ENCODE peak calls at places on chromosomes 11 and 22, in eight cellular contexts. One of them, this sample, is unnamed. For H3K36me3, the result is how much of the 10 kb centered on the place peaks cover.

GRCh38 chr11:5345831-5346230 is 2.5 kb upstream of the OR51B5 start:
- DNase-seq in stomach: no peak
- DNase-seq in breast epithelium: no peak
- DNase-seq in suprapubic skin: no peak
- DNase-seq in prostate gland: no peak
- DNase-seq in vagina: no peak
- DNase-seq in esophagus muscularis mucosa: no peak
- DNase-seq in spleen: no peak
- DNase-seq in this sample: no peak

GRCh38 chr11:69012092-69013008 is 696 bp downstream of the MRGPRF start:
- DNase-seq in stomach: no peak
- DNase-seq in breast epithelium: no peak
- DNase-seq in suprapubic skin: no peak
- DNase-seq in prostate gland: no peak
- DNase-seq in vagina: no peak
- DNase-seq in esophagus muscularis mucosa: no peak
- DNase-seq in spleen: peak
- DNase-seq in this sample: no peak

GRCh38 chr11:117582491-117582890 is 214.5 kb downstream of the DSCAML1 start:
- DNase-seq in stomach: no peak
- DNase-seq in breast epithelium: no peak
- DNase-seq in suprapubic skin: no peak
- DNase-seq in prostate gland: no peak
- DNase-seq in vagina: no peak
- DNase-seq in esophagus muscularis mucosa: no peak
- DNase-seq in spleen: peak
- DNase-seq in this sample: no peak

GRCh38 chr22:36762687-36763260 is 13.1 kb downstream of the IFT27 start:
- DNase-seq in stomach: no peak
- DNase-seq in breast epithelium: peak
- DNase-seq in suprapubic skin: peak
- DNase-seq in prostate gland: no peak
- DNase-seq in vagina: no peak
- DNase-seq in esophagus muscularis mucosa: no peak
- DNase-seq in spleen: peak
- DNase-seq in this sample: peak

GRCh38 chr11:133951484-133952198 is 5.1 kb downstream of the IGSF9B start:
- DNase-seq in stomach: no peak
- DNase-seq in breast epithelium: no peak
- DNase-seq in suprapubic skin: no peak
- DNase-seq in prostate gland: no peak
- DNase-seq in vagina: no peak
- DNase-seq in esophagus muscularis mucosa: no peak
- DNase-seq in spleen: no peak
- DNase-seq in this sample: no peak

GRCh38 chr11:125886997-125887372 is 483 bp upstream of the HYLS1 start:
- DNase-seq in stomach: no peak
- DNase-seq in breast epithelium: no peak
- DNase-seq in suprapubic skin: peak
- DNase-seq in prostate gland: peak
- DNase-seq in vagina: no peak
- DNase-seq in esophagus muscularis mucosa: no peak
- DNase-seq in spleen: peak
- DNase-seq in this sample: peak

GRCh38 chr22:45968751-45969413 is 8.1 kb downstream of the WNT7B start:
- DNase-seq in stomach: no peak
- DNase-seq in breast epithelium: no peak
- DNase-seq in suprapubic skin: no peak
- DNase-seq in prostate gland: no peak
- DNase-seq in vagina: no peak
- DNase-seq in esophagus muscularis mucosa: no peak
- DNase-seq in spleen: no peak
- DNase-seq in this sample: no peak

GRCh38 chr22:42280836-42281235 is 10.4 kb upstream of the TCF20 start:
- DNase-seq in stomach: no peak
- DNase-seq in breast epithelium: peak
- DNase-seq in suprapubic skin: peak
- DNase-seq in prostate gland: no peak
- DNase-seq in vagina: no peak
- DNase-seq in esophagus muscularis mucosa: no peak
- DNase-seq in spleen: peak
- DNase-seq in this sample: no peak

GRCh38 chr22:46590334-46590733 is 29.9 kb upstream of the GRAMD4 start:
- DNase-seq in stomach: peak
- DNase-seq in breast epithelium: no peak
- DNase-seq in suprapubic skin: no peak
- DNase-seq in prostate gland: no peak
- DNase-seq in vagina: no peak
- DNase-seq in esophagus muscularis mucosa: no peak
- DNase-seq in spleen: peak
- DNase-seq in this sample: peak

GRCh38 chr22:45503071-45503815 is 560 bp downstream of the FBLN1 start:
- DNase-seq in stomach: no peak
- DNase-seq in breast epithelium: no peak
- DNase-seq in suprapubic skin: no peak
- DNase-seq in prostate gland: no peak
- DNase-seq in vagina: no peak
- DNase-seq in esophagus muscularis mucosa: no peak
- DNase-seq in spleen: no peak
- DNase-seq in this sample: no peak

GRCh38 chr11:117931331-117931950 is 2.2 kb upstream of the TMPRSS13 start:
- DNase-seq in stomach: no peak
- DNase-seq in breast epithelium: peak
- DNase-seq in suprapubic skin: peak
- DNase-seq in prostate gland: no peak
- DNase-seq in vagina: no peak
- DNase-seq in esophagus muscularis mucosa: no peak
- DNase-seq in spleen: peak
- DNase-seq in this sample: no peak

GRCh38 chr11:130434521-130435223 is 6.3 kb upstream of the ADAMTS8 start:
- DNase-seq in stomach: peak
- DNase-seq in breast epithelium: peak
- DNase-seq in suprapubic skin: peak
- DNase-seq in prostate gland: peak
- DNase-seq in vagina: no peak
- DNase-seq in esophagus muscularis mucosa: no peak
- DNase-seq in spleen: peak
- DNase-seq in this sample: peak

GRCh38 chr22:23067023-23067650 is 3.2 kb upstream of the GNAZ start:
- DNase-seq in stomach: peak
- DNase-seq in breast epithelium: peak
- DNase-seq in suprapubic skin: peak
- DNase-seq in prostate gland: no peak
- DNase-seq in vagina: peak
- DNase-seq in esophagus muscularis mucosa: peak
- DNase-seq in spleen: peak
- DNase-seq in this sample: peak

GRCh38 chr22:30880847-30881246 is 87.7 kb downstream of the MORC2 start:
- DNase-seq in stomach: no peak
- DNase-seq in breast epithelium: no peak
- DNase-seq in suprapubic skin: no peak
- DNase-seq in prostate gland: no peak
- DNase-seq in vagina: no peak
- DNase-seq in esophagus muscularis mucosa: no peak
- DNase-seq in spleen: peak
- DNase-seq in this sample: no peak

GRCh38 chr11:9651899-9652748 is 11.8 kb upstream of the SWAP70 start:
- DNase-seq in stomach: no peak
- DNase-seq in breast epithelium: no peak
- DNase-seq in suprapubic skin: no peak
- DNase-seq in prostate gland: no peak
- DNase-seq in vagina: no peak
- DNase-seq in esophagus muscularis mucosa: no peak
- DNase-seq in spleen: no peak
- DNase-seq in this sample: no peak

GRCh38 chr11:41459602-41460405 is at the start of gene LRRC4C:
- DNase-seq in stomach: no peak
- DNase-seq in breast epithelium: no peak
- DNase-seq in suprapubic skin: no peak
- DNase-seq in prostate gland: no peak
- DNase-seq in vagina: no peak
- DNase-seq in esophagus muscularis mucosa: no peak
- DNase-seq in spleen: no peak
- DNase-seq in this sample: no peak

GRCh38 chr11:95937358-95937757 is 13.5 kb upstream of the MTMR2 start:
- DNase-seq in stomach: no peak
- DNase-seq in breast epithelium: no peak
- DNase-seq in suprapubic skin: no peak
- DNase-seq in prostate gland: no peak
- DNase-seq in vagina: no peak
- DNase-seq in esophagus muscularis mucosa: no peak
- DNase-seq in spleen: no peak
- DNase-seq in this sample: no peak

DNA sequence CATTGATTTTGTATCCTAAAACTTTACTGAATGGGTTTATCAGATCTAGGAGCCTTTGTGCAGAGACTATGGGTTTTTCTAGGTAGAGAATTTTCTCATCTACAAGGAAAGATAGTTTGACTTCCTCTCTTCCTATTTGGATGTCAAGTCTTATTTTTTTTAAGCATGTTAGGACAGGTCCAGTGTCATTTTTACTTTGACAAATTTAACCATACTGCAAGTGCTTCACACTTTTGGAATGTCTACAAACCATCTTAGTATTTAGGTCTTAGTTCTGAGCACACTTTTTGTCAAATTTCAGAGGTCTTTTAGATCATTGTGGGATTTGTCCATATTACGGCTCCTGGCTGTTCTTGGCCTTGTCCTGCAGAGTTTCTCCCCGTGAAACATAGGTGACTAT is 715.2 kb upstream of the RAG2 start:
- DNase-seq in stomach: no peak
- DNase-seq in breast epithelium: no peak
- DNase-seq in suprapubic skin: no peak
- DNase-seq in prostate gland: no peak
- DNase-seq in vagina: no peak
- DNase-seq in esophagus muscularis mucosa: no peak
- DNase-seq in spleen: no peak
- DNase-seq in this sample: no peak
- H3K36me3 ChIP-seq in stomach: under half
- H3K36me3 ChIP-seq in breast epithelium: under half
- H3K36me3 ChIP-seq in suprapubic skin: under half
- H3K36me3 ChIP-seq in prostate gland: under half
- H3K36me3 ChIP-seq in vagina: under half
- H3K36me3 ChIP-seq in esophagus muscularis mucosa: under half
- H3K36me3 ChIP-seq in spleen: under half
- H3K36me3 ChIP-seq in this sample: under half

GRCh38 chr11:110092577-110093406 is at the start of gene ZC3H12C:
- DNase-seq in stomach: peak
- DNase-seq in breast epithelium: peak
- DNase-seq in suprapubic skin: peak
- DNase-seq in prostate gland: peak
- DNase-seq in vagina: no peak
- DNase-seq in esophagus muscularis mucosa: peak
- DNase-seq in spleen: peak
- DNase-seq in this sample: peak

GRCh38 chr11:110094298-110095073 is 1.3 kb downstream of the ZC3H12C start:
- DNase-seq in stomach: no peak
- DNase-seq in breast epithelium: no peak
- DNase-seq in suprapubic skin: no peak
- DNase-seq in prostate gland: no peak
- DNase-seq in vagina: no peak
- DNase-seq in esophagus muscularis mucosa: no peak
- DNase-seq in spleen: no peak
- DNase-seq in this sample: no peak

GRCh38 chr11:110091995-110092576 is 1.1 kb upstream of the ZC3H12C start:
- DNase-seq in stomach: no peak
- DNase-seq in breast epithelium: no peak
- DNase-seq in suprapubic skin: no peak
- DNase-seq in prostate gland: no peak
- DNase-seq in vagina: no peak
- DNase-seq in esophagus muscularis mucosa: no peak
- DNase-seq in spleen: no peak
- DNase-seq in this sample: no peak

GRCh38 chr11:110095554-110095953 is 2.4 kb downstream of the ZC3H12C start:
- DNase-seq in stomach: no peak
- DNase-seq in breast epithelium: no peak
- DNase-seq in suprapubic skin: no peak
- DNase-seq in prostate gland: no peak
- DNase-seq in vagina: no peak
- DNase-seq in esophagus muscularis mucosa: no peak
- DNase-seq in spleen: no peak
- DNase-seq in this sample: no peak

DNA sequence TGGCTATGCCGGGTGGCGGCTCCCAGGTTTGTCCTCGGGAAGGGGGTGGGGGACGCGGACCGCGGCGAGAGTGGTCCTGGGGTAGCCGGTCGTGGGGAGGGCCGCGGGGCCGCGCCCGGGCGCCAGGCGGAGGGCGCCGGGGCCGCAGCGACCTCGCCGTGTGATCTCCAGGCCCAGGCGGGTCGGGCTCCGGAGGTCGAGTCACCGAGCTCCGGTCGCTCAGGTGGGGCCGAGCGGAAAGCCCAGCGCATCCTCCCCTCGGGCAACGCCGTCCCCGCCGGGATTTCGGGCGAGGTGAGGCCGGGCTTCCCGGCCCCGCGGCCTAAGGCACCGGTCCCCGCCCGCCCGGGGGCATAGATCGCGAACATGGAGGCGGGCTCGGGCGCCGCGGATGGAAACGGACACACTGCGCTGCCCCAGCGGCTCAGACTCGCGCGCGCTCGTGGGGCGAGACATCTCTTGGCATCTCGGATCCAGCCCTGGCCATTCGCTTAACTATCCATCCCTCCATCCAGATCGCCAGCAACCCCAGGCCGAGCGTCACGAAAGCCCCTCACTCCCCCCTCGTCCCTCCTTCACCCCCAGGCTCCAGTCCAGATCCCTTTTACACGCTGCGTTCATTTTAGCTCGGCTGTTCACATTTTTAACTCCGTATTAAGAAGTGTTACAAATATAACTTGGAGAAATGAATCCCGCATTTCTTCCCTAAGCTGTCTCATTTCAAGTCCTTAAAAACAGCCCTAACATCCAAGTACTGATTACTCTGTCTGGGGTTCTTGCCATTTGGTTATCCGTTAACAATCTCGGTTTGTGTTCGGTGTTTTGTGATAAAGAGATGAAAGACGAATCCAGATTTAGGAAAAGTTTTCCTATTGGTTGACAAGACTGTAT is 460 bp downstream of the ZC3H12C start:
- DNase-seq in stomach: peak
- DNase-seq in breast epithelium: peak
- DNase-seq in suprapubic skin: peak
- DNase-seq in prostate gland: peak
- DNase-seq in vagina: no peak
- DNase-seq in esophagus muscularis mucosa: no peak
- DNase-seq in spleen: peak
- DNase-seq in this sample: peak
- TF ChIP-seq POLR2A in stomach: no peak
- TF ChIP-seq POLR2A in breast epithelium: no peak
- TF ChIP-seq POLR2A in suprapubic skin: no peak
- TF ChIP-seq POLR2A in prostate gland: no peak
- TF ChIP-seq POLR2A in vagina: no peak
- TF ChIP-seq POLR2A in esophagus muscularis mucosa: no peak
- TF ChIP-seq POLR2A in spleen: no peak
- TF ChIP-seq POLR2A in this sample: no peak

GRCh38 chr22:49814856-49815255 is 12.8 kb downstream of the BRD1 start:
- DNase-seq in stomach: no peak
- DNase-seq in breast epithelium: no peak
- DNase-seq in suprapubic skin: no peak
- DNase-seq in prostate gland: no peak
- DNase-seq in vagina: no peak
- DNase-seq in esophagus muscularis mucosa: no peak
- DNase-seq in spleen: no peak
- DNase-seq in this sample: no peak
- TF ChIP-seq POLR2AphosphoS5 in stomach: no peak
- TF ChIP-seq POLR2AphosphoS5 in breast epithelium: no peak
- TF ChIP-seq POLR2AphosphoS5 in suprapubic skin: no peak
- TF ChIP-seq POLR2AphosphoS5 in prostate gland: no peak
- TF ChIP-seq POLR2AphosphoS5 in vagina: no peak
- TF ChIP-seq POLR2AphosphoS5 in esophagus muscularis mucosa: no peak
- TF ChIP-seq POLR2AphosphoS5 in spleen: no peak
- TF ChIP-seq POLR2AphosphoS5 in this sample: no peak

GRCh38 chr22:38294193-38294592 is 21.4 kb upstream of the TMEM184B start:
- DNase-seq in stomach: no peak
- DNase-seq in breast epithelium: no peak
- DNase-seq in suprapubic skin: no peak
- DNase-seq in prostate gland: no peak
- DNase-seq in vagina: no peak
- DNase-seq in esophagus muscularis mucosa: no peak
- DNase-seq in spleen: no peak
- DNase-seq in this sample: no peak
- H3K36me3 ChIP-seq in stomach: half or more
- H3K36me3 ChIP-seq in breast epithelium: under half
- H3K36me3 ChIP-seq in suprapubic skin: half or more
- H3K36me3 ChIP-seq in prostate gland: half or more
- H3K36me3 ChIP-seq in vagina: half or more
- H3K36me3 ChIP-seq in esophagus muscularis mucosa: half or more
- H3K36me3 ChIP-seq in spleen: half or more
- H3K36me3 ChIP-seq in this sample: half or more